ENCODE peak calls at places on chromosomes 16 and 17, in seven cellular contexts. P is Panc1; K is HL-60; U is CD4-positive, alpha-beta T cell; V is type B pancreatic cell; O is transverse colon; N is WTC11. H is an unnamed sample.

GRCh38 chr17:73901661-73902415 is 257.6 kb upstream of the SDK2 start:
- DNase-seq in P (no peak), K (peak), U (peak), V (peak), O (peak), N (peak), H (peak)

GRCh38 chr16:1054660-1055556 is 17.6 kb upstream of the SSTR5 start:
- DNase-seq in P (no peak), K (no peak), U (peak), V (no peak), O (peak), N (peak), H (no peak)

GRCh38 chr16:53043986-53044571 is 8.6 kb downstream of the CHD9NB start:
- DNase-seq in P (no peak), K (no peak), U (no peak), V (no peak), O (peak), N (peak), H (peak)

GRCh38 chr17:49372428-49372827 is 10.4 kb upstream of the ZNF652 start:
- DNase-seq in P (no peak), K (no peak), U (no peak), V (no peak), O (no peak), N (no peak), H (no peak)

GRCh38 chr17:50916708-50917417 is 50.7 kb upstream of the TOB1 start:
- DNase-seq in P (no peak), K (no peak), U (no peak), V (no peak), O (no peak), N (no peak), H (no peak)

GRCh38 chr16:50323335-50324011 is 45.3 kb downstream of the BRD7 start:
- DNase-seq in P (peak), K (no peak), U (no peak), V (no peak), O (no peak), N (no peak), H (no peak)

GRCh38 chr17:57363998-57364645 is 107.8 kb downstream of the MSI2 start:
- DNase-seq in P (no peak), K (no peak), U (no peak), V (no peak), O (no peak), N (no peak), H (no peak)

GRCh38 chr17:56913000-56913866 is 616 bp downstream of the TRIM25 start:
- DNase-seq in P (no peak), K (no peak), U (no peak), V (no peak), O (no peak), N (peak), H (peak)

GRCh38 chr17:4038076-4038475 is 73.8 kb upstream of the ATP2A3 start:
- DNase-seq in P (no peak), K (no peak), U (no peak), V (no peak), O (no peak), N (no peak), H (no peak)

GRCh38 chr16:63982156-63982555 is 1139.7 kb downstream of the CDH11 start:
- DNase-seq in P (no peak), K (no peak), U (no peak), V (no peak), O (no peak), N (no peak), H (no peak)

GRCh38 chr17:30354731-30355130 is 20.9 kb upstream of the TMIGD1 start:
- DNase-seq in P (no peak), K (no peak), U (no peak), V (no peak), O (no peak), N (no peak), H (no peak)

GRCh38 chr17:13525876-13526275 is 75.9 kb downstream of the HS3ST3A1 start:
- DNase-seq in P (no peak), K (no peak), U (no peak), V (no peak), O (no peak), N (no peak), H (no peak)

GRCh38 chr16:83068686-83069085 is 441.9 kb downstream of the CDH13 start:
- DNase-seq in P (no peak), K (no peak), U (no peak), V (no peak), O (no peak), N (no peak), H (no peak)

GRCh38 chr17:13544755-13545154 is 57.0 kb downstream of the HS3ST3A1 start:
- DNase-seq in P (no peak), K (no peak), U (no peak), V (no peak), O (no peak), N (no peak), H (no peak)

GRCh38 chr17:62876664-62877411 is 68.7 kb upstream of the MARCHF10 start:
- DNase-seq in P (peak), K (no peak), U (no peak), V (no peak), O (no peak), N (no peak), H (no peak)

GRCh38 chr17:21272881-21273839 is 11.4 kb upstream of the MAP2K3 start:
- DNase-seq in P (no peak), K (no peak), U (no peak), V (no peak), O (peak), N (no peak), H (no peak)

GRCh38 chr16:72787519-72788268 is 260.2 kb downstream of the ZFHX3 start:
- DNase-seq in P (no peak), K (peak), U (peak), V (no peak), O (peak), N (peak), H (peak)

GRCh38 chr16:89574681-89575246 is 794 bp upstream of the CPNE7 start:
- DNase-seq in P (no peak), K (peak), U (peak), V (no peak), O (peak), N (peak), H (peak)

GRCh38 chr17:59651346-59651745 is 31.7 kb downstream of the CLTC start:
- DNase-seq in P (no peak), K (no peak), U (no peak), V (no peak), O (no peak), N (no peak), H (no peak)

GRCh38 chr17:27879987-27880608 is 13.1 kb downstream of the LYRM9 start:
- DNase-seq in P (peak), K (peak), U (peak), V (peak), O (peak), N (peak), H (no peak)

GRCh38 chr17:47894498-47895253 is 1.4 kb upstream of the SP2 start:
- DNase-seq in P (no peak), K (no peak), U (no peak), V (no peak), O (no peak), N (no peak), H (no peak)

DNA sequence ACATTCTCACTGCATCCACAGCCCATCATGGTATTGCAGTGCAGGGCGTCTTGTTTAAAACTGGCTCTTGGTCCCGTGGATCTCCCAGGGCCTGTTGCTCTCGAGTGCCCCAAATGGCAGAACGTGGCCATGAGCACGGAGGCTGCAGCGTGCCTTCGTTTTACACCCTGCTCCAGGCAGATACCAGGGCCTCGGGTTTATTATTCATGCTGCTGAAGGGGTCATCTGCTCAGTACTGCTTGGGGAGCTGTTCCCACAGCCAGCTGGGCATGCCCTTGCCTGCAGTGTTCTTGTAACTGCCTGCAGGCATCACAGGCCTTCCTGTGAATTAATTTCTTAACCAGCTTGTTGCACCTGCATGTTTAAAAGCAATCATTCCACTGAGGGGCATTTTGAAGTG is 129.7 kb upstream of the CHMP6 start:
- DNase-seq in P (no peak), K (no peak), U (peak), V (no peak), O (peak), N (no peak), H (no peak)
- TF ChIP-seq CTCF in P (no peak), K (no peak), U (peak), V (peak), O (no peak), N (no peak), H (peak)

GRCh38 chr17:78265121-78265520 is 33.7 kb downstream of the TMEM235 start:
- DNase-seq in P (no peak), K (no peak), U (no peak), V (no peak), O (no peak), N (no peak), H (no peak)

GRCh38 chr17:78266771-78267170 is 35.3 kb downstream of the TMEM235 start:
- DNase-seq in P (no peak), K (no peak), U (no peak), V (no peak), O (no peak), N (no peak), H (no peak)

GRCh38 chr17:78267257-78268073 is 36.0 kb downstream of the TMEM235 start:
- DNase-seq in P (no peak), K (no peak), U (no peak), V (no peak), O (no peak), N (no peak), H (no peak)

GRCh38 chr17:78268191-78268874 is 36.9 kb downstream of the TMEM235 start:
- DNase-seq in P (no peak), K (no peak), U (no peak), V (peak), O (no peak), N (no peak), H (no peak)

DNA sequence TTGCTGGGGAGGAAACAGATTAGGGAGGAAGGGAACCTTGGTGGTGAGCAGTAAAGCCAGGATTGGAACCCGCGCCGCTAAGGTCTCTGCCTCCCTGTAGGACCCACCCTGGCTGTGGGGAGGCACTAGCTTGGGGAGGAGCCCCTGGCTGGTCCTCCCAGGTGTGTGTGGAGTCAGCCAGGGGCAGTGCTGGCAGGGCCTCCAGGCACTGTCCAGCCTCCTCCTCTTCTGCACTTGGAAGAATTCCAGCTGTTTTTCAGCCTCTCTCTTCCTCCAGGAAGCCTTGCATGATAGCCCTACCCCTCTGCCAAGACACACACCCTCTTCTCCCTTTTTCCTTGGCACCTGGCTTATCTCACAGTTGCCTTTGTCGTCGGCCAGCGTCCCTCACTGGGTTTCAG is 34.8 kb downstream of the TMEM235 start:
- DNase-seq in P (no peak), K (no peak), U (no peak), V (no peak), O (no peak), N (no peak), H (no peak)
- TF ChIP-seq CTCF in P (no peak), K (no peak), U (no peak), V (no peak), O (no peak), N (no peak), H (no peak)

GRCh38 chr16:67182288-67182687 is 1.5 kb downstream of the MATCAP1 start:
- DNase-seq in P (no peak), K (no peak), U (no peak), V (no peak), O (no peak), N (no peak), H (no peak)

GRCh38 chr16:67180166-67180565 is 3.6 kb downstream of the MATCAP1 start:
- DNase-seq in P (no peak), K (no peak), U (no peak), V (no peak), O (no peak), N (peak), H (no peak)

GRCh38 chr16:67181346-67181745 is 2.4 kb downstream of the MATCAP1 start:
- DNase-seq in P (no peak), K (no peak), U (no peak), V (no peak), O (peak), N (no peak), H (no peak)

GRCh38 chr16:67177743-67178699 is 5.7 kb downstream of the MATCAP1 start:
- DNase-seq in P (no peak), K (no peak), U (peak), V (no peak), O (peak), N (peak), H (no peak)

DNA sequence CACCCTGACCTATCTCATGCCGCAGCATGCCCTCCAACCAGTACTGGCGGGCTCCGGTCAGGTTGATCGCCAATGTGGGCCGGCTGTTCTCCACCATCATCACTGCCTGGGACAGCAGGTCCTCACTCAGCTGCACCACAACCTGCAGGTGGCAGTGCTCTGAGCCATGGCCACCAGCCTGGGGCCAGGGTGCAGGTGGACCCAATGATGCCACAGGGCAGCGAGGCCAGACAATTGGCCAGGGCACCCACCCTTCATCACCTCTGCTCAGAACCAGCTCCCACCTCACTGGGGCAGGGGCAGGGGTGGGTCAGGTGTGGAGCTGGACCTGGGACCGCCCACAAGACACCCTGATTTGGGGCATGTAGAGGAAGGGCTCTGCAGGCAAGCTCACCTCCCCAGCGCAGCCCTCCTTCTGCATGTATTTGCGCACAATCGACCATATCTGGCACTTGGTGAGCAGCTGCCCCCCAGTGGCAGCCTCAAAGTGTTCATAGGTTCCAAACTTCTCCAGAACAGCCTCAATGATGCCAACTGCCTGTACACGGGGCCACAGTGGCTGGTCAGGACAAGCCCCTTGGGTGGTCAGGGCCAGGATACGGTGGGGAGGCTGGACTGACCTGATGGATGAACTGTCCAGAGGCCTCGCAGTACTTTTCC is 4.2 kb downstream of the MATCAP1 start:
- DNase-seq in P (no peak), K (no peak), U (no peak), V (no peak), O (no peak), N (peak), H (no peak)
- TF ChIP-seq CTCF in P (peak), K (no peak), U (no peak), V (peak), O (no peak), N (no peak), H (no peak)

GRCh38 chr16:81939164-81940067 is 71.9 kb downstream of the SDR42E1 start:
- DNase-seq in P (no peak), K (no peak), U (no peak), V (no peak), O (no peak), N (peak), H (no peak)
- TF ChIP-seq CTCF in P (peak), K (no peak), U (no peak), V (no peak), O (no peak), N (no peak), H (no peak)

GRCh38 chr16:84505249-84506156 is 1.0 kb upstream of the MEAK7 start:
- DNase-seq in P (no peak), K (no peak), U (no peak), V (no peak), O (no peak), N (peak), H (no peak)

GRCh38 chr16:84503751-84504395 is 586 bp downstream of the MEAK7 start:
- DNase-seq in P (no peak), K (no peak), U (no peak), V (no peak), O (no peak), N (peak), H (no peak)

GRCh38 chr16:84502075-84502474 is 2.4 kb downstream of the MEAK7 start:
- DNase-seq in P (no peak), K (no peak), U (no peak), V (no peak), O (no peak), N (no peak), H (no peak)

GRCh38 chr16:84502581-84502980 is 1.9 kb downstream of the MEAK7 start:
- DNase-seq in P (no peak), K (no peak), U (no peak), V (no peak), O (no peak), N (peak), H (no peak)

GRCh38 chr16:84504420-84505248 is at the start of gene MEAK7:
- DNase-seq in P (peak), K (peak), U (peak), V (peak), O (peak), N (peak), H (peak)
- TF ChIP-seq CTCF in P (no peak), K (no peak), U (no peak), V (peak), O (peak), N (no peak), H (no peak)

GRCh38 chr16:66758086-66758485 is 6.7 kb upstream of the DYNC1LI2 start:
- DNase-seq in P (no peak), K (no peak), U (no peak), V (no peak), O (no peak), N (no peak), H (no peak)
- TF ChIP-seq CTCF in P (no peak), K (no peak), U (no peak), V (peak), O (no peak), N (no peak), H (no peak)

H was measured in osteocyte.